ENCODE peak calls at places on chromosomes 5 and 9, in five cellular contexts. One of them, this sample, is unnamed.
A peak's percentile ranks its signal among the peaks of the same experiment; 100 is the strongest.

GRCh38 chr9:37034320-37034937 is 361 bp upstream of the PAX5 start:
- DNase-seq in neural crest cell: no peak
- DNase-seq in GM12892: no peak
- DNase-seq in COR-L47: peak; percentile 72
- DNase-seq in T-helper 2 cell: peak; percentile 30
- DNase-seq in this sample: peak; percentile 57

GRCh38 chr9:118961857-118962256 is 407.4 kb downstream of the BRINP1 start:
- DNase-seq in neural crest cell: no peak
- DNase-seq in GM12892: no peak
- DNase-seq in COR-L47: no peak
- DNase-seq in T-helper 2 cell: no peak
- DNase-seq in this sample: no peak

GRCh38 chr5:95846554-95847260 is 24.2 kb upstream of the GLRX start:
- DNase-seq in neural crest cell: peak; percentile 65
- DNase-seq in GM12892: no peak
- DNase-seq in COR-L47: peak; percentile 50
- DNase-seq in T-helper 2 cell: peak; percentile 74
- DNase-seq in this sample: peak; percentile 64

GRCh38 chr5:32612134-32612888 is 27.0 kb downstream of the SUB1 start:
- DNase-seq in neural crest cell: no peak
- DNase-seq in GM12892: no peak
- DNase-seq in COR-L47: peak; percentile 30
- DNase-seq in T-helper 2 cell: no peak
- DNase-seq in this sample: no peak

GRCh38 chr5:51398875-51399635 is 15.8 kb downstream of the ISL1 start:
- DNase-seq in neural crest cell: no peak
- DNase-seq in GM12892: no peak
- DNase-seq in COR-L47: no peak
- DNase-seq in T-helper 2 cell: peak; percentile 19
- DNase-seq in this sample: peak; percentile 70

GRCh38 chr5:176837707-176838115 is 27.4 kb downstream of the UNC5A start:
- DNase-seq in neural crest cell: peak; percentile 96
- DNase-seq in GM12892: no peak
- DNase-seq in COR-L47: no peak
- DNase-seq in T-helper 2 cell: peak; percentile 76
- DNase-seq in this sample: no peak

GRCh38 chr5:73496984-73497457 is 1.2 kb upstream of the BTF3 start:
- DNase-seq in neural crest cell: no peak
- DNase-seq in GM12892: no peak
- DNase-seq in COR-L47: peak; percentile 71
- DNase-seq in T-helper 2 cell: peak; percentile 29
- DNase-seq in this sample: no peak

GRCh38 chr5:122775713-122776084 is 819 bp downstream of the SNX2 start:
- DNase-seq in neural crest cell: no peak
- DNase-seq in GM12892: no peak
- DNase-seq in COR-L47: no peak
- DNase-seq in T-helper 2 cell: peak; percentile 3
- DNase-seq in this sample: no peak

GRCh38 chr5:166088389-166089039 is 2202.9 kb upstream of the WWC1 start:
- DNase-seq in neural crest cell: no peak
- DNase-seq in GM12892: no peak
- DNase-seq in COR-L47: no peak
- DNase-seq in T-helper 2 cell: no peak
- DNase-seq in this sample: no peak

GRCh38 chr5:81192351-81192750 is 40.8 kb upstream of the CKMT2 start:
- DNase-seq in neural crest cell: no peak
- DNase-seq in GM12892: no peak
- DNase-seq in COR-L47: no peak
- DNase-seq in T-helper 2 cell: no peak
- DNase-seq in this sample: no peak

This sample was measured in glutamatergic neuron.